ENCODE peak calls at places on chromosomes 12 and 14, in nine cellular contexts. E, S, F, G, C, P, U, H and J are unnamed samples.
A peak's percentile ranks its signal among the peaks of the same experiment; 100 is the strongest.

GRCh38 chr12:75207338-75208083 is 2.1 kb downstream of the KCNC2 start:
- DNase-seq in E (no peak), S (no peak), F (no peak), G (no peak), C (no peak), P (no peak), U (no peak), H (no peak), J (no peak)

GRCh38 chr12:53205747-53206146 is 1.3 kb downstream of the ITGB7 start:
- DNase-seq in E (no peak), S (peak; percentile 46), F (no peak), G (no peak), C (peak; percentile 89), P (peak; percentile 74), U (peak; percentile 89), H (peak; percentile 74), J (no peak)

GRCh38 chr12:65881965-65882413 is 57.7 kb downstream of the HMGA2 start:
- DNase-seq in E (no peak), S (peak; percentile 75), F (peak; percentile 91), G (peak; percentile 39), C (peak; percentile 38), P (no peak), U (peak; percentile 91), H (no peak), J (no peak)

GRCh38 chr12:83361486-83361885 is 674.8 kb downstream of the TMTC2 start:
- DNase-seq in E (no peak), S (no peak), F (no peak), G (no peak), C (no peak), P (no peak), U (no peak), H (no peak), J (no peak)

GRCh38 chr12:49198431-49199155 is 9.7 kb upstream of the TUBA1A start:
- DNase-seq in E (no peak), S (no peak), F (no peak), G (no peak), C (peak; percentile 94), P (peak; percentile 84), U (peak; percentile 89), H (no peak), J (no peak)

GRCh38 chr12:68587448-68587873 is 23.2 kb upstream of the RAP1B start:
- DNase-seq in E (no peak), S (no peak), F (no peak), G (no peak), C (no peak), P (no peak), U (no peak), H (peak; percentile 53), J (no peak)

GRCh38 chr12:44694027-44694426 is 182.1 kb downstream of the NELL2 start:
- DNase-seq in E (no peak), S (no peak), F (no peak), G (no peak), C (no peak), P (no peak), U (no peak), H (no peak), J (no peak)

GRCh38 chr12:95083938-95084337 is 10.5 kb upstream of the NR2C1 start:
- DNase-seq in E (no peak), S (peak; percentile 60), F (no peak), G (peak; percentile 44), C (peak; percentile 89), P (no peak), U (peak; percentile 93), H (no peak), J (no peak)

GRCh38 chr12:18467636-18468520 is 206.6 kb downstream of the PIK3C2G start:
- DNase-seq in E (no peak), S (no peak), F (no peak), G (no peak), C (peak; percentile 18), P (no peak), U (no peak), H (no peak), J (no peak)

GRCh38 chr12:76018111-76018510 is 13.5 kb downstream of the PHLDA1 start:
- DNase-seq in E (no peak), S (no peak), F (no peak), G (no peak), C (peak; percentile 61), P (peak; percentile 29), U (peak; percentile 58), H (no peak), J (no peak)

GRCh38 chr12:6820171-6820570 is 1.4 kb upstream of the GPR162 start:
- DNase-seq in E (no peak), S (no peak), F (no peak), G (no peak), C (no peak), P (no peak), U (no peak), H (no peak), J (no peak)

GRCh38 chr12:58711968-58712367 is 208.3 kb downstream of the LRIG3 start:
- DNase-seq in E (no peak), S (no peak), F (no peak), G (no peak), C (peak; percentile 80), P (peak; percentile 55), U (peak; percentile 20), H (no peak), J (no peak)

GRCh38 chr14:50452979-50453705 is 56.5 kb upstream of the CDKL1 start:
- DNase-seq in E (peak; percentile 80), S (no peak), F (no peak), G (no peak), C (peak; percentile 86), P (peak; percentile 80), U (peak; percentile 86), H (no peak), J (no peak)

GRCh38 chr14:76936483-76936882 is 92.0 kb downstream of the IRF2BPL start:
- DNase-seq in E (no peak), S (no peak), F (no peak), G (no peak), C (peak; percentile 54), P (no peak), U (peak; percentile 66), H (no peak), J (no peak)

GRCh38 chr14:65156568-65157366 is 54.5 kb upstream of the MAX start:
- DNase-seq in E (no peak), S (peak; percentile 53), F (peak; percentile 53), G (no peak), C (peak; percentile 78), P (peak; percentile 49), U (peak; percentile 93), H (peak; percentile 68), J (no peak)

GRCh38 chr14:99516156-99517045 is 35.2 kb downstream of the CCNK start:
- DNase-seq in E (no peak), S (no peak), F (peak; percentile 17), G (no peak), C (no peak), P (no peak), U (no peak), H (no peak), J (no peak)

DNA sequence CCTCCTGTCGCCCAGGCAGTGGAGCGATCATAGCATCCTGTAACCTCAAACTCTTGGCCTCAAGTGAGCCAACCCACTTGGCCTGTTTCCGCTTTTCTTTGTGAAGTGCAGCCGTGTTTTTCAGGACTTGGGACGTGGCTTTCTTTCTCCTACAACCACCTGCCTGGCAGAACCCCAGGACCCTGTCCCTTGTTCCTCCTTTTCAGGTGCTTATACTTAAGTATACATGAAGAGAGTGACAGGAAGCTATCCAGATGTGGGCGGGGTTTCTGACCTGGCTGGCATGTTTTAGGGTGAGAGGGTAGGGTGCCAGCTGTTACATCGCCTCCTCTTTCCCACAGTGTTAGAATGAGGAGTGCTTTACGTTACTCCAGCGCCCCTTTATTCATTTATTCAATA is 684 bp downstream of the ZNF140 start:
- DNase-seq in E (no peak), S (no peak), F (peak; percentile 18), G (no peak), C (no peak), P (no peak), U (no peak), H (peak; percentile 23), J (no peak)
- H3K9me3 ChIP-seq in E (peaks cover 12% of the 10 kb centered on the region), S (peaks cover 64% of the 10 kb centered on the region), F (peaks cover 81% of the 10 kb centered on the region), G (peaks cover 16% of the 10 kb centered on the region), C (peaks cover 49% of the 10 kb centered on the region), P (peaks cover 35% of the 10 kb centered on the region), U (no peaks in the 10 kb centered on the region), H (peaks cover 66% of the 10 kb centered on the region), J (peaks cover 35% of the 10 kb centered on the region)

GRCh38 chr12:131370791-131371579 is 339.9 kb upstream of the SFSWAP start:
- DNase-seq in E (no peak), S (no peak), F (no peak), G (no peak), C (no peak), P (no peak), U (no peak), H (no peak), J (no peak)
- H3K9me3 ChIP-seq in E (no peaks in the 10 kb centered on the region), S (no peaks in the 10 kb centered on the region), F (no peaks in the 10 kb centered on the region), G (no peaks in the 10 kb centered on the region), C (peaks cover 51% of the 10 kb centered on the region), P (no peaks in the 10 kb centered on the region), U (no peaks in the 10 kb centered on the region), H (no peaks in the 10 kb centered on the region), J (no peaks in the 10 kb centered on the region)

GRCh38 chr14:30193056-30193455 is 265.4 kb upstream of the PRKD1 start:
- DNase-seq in E (no peak), S (no peak), F (no peak), G (no peak), C (no peak), P (no peak), U (no peak), H (no peak), J (no peak)

GRCh38 chr14:30195946-30196345 is 268.3 kb upstream of the PRKD1 start:
- DNase-seq in E (no peak), S (no peak), F (no peak), G (no peak), C (peak; percentile 15), P (no peak), U (peak; percentile 78), H (no peak), J (no peak)

GRCh38 chr14:30191639-30192279 is 264.1 kb upstream of the PRKD1 start:
- DNase-seq in E (no peak), S (no peak), F (no peak), G (no peak), C (peak; percentile 47), P (no peak), U (no peak), H (no peak), J (no peak)

GRCh38 chr14:30194769-30195168 is 267.1 kb upstream of the PRKD1 start:
- DNase-seq in E (no peak), S (no peak), F (no peak), G (no peak), C (peak; percentile 91), P (peak; percentile 7), U (peak; percentile 92), H (no peak), J (no peak)

GRCh38 chr14:30193791-30194407 is 266.3 kb upstream of the PRKD1 start:
- DNase-seq in E (no peak), S (no peak), F (no peak), G (no peak), C (peak; percentile 94), P (peak; percentile 18), U (peak; percentile 95), H (no peak), J (no peak)
- H3K9me3 ChIP-seq in E (no peaks in the 10 kb centered on the region), S (no peaks in the 10 kb centered on the region), F (no peaks in the 10 kb centered on the region), G (no peaks in the 10 kb centered on the region), C (no peaks in the 10 kb centered on the region), P (no peaks in the 10 kb centered on the region), U (no peaks in the 10 kb centered on the region), H (no peaks in the 10 kb centered on the region), J (no peaks in the 10 kb centered on the region)

DNA sequence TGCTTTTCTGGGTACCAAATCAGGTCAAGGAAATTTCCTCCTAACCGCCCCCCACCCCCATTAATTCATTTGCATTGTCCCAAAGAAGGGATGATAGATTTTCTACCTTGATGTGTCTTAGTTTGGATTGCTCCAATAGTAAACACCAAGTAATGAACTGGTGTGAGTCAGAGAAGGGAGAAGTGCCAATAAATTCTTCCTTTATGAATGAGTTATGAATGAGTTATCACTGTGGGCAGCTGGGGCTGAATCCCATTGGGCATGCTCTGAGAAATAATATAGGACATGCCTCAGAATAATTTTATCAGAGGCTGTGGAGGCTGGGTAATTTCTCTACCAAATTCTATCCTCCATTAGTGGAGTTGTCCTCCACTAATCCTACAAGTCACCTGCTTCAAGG is 277.9 kb upstream of the FLRT2 start:
- DNase-seq in E (no peak), S (no peak), F (no peak), G (no peak), C (peak; percentile 65), P (peak; percentile 83), U (peak; percentile 74), H (no peak), J (no peak)
- H3K9me3 ChIP-seq in E (no peaks in the 10 kb centered on the region), S (no peaks in the 10 kb centered on the region), F (no peaks in the 10 kb centered on the region), G (no peaks in the 10 kb centered on the region), C (no peaks in the 10 kb centered on the region), P (peaks cover 8% of the 10 kb centered on the region), U (no peaks in the 10 kb centered on the region), H (no peaks in the 10 kb centered on the region), J (no peaks in the 10 kb centered on the region)